ENCODE peak calls at places on chromosomes 3 and 15, in five cellular contexts. One of them, this sample, is unnamed.

GRCh38 chr3:105473521-105474223 is 107.0 kb downstream of the ALCAM start:
- DNase-seq in GM12865: peak; percentile 9
- DNase-seq in adrenal gland: no peak
- DNase-seq in glutamatergic neuron: no peak
- DNase-seq in CD8-positive, alpha-beta T cell: no peak
- DNase-seq in this sample: peak; percentile 24

GRCh38 chr15:48205981-48206380 is at the start of gene SLC12A1:
- DNase-seq in GM12865: no peak
- DNase-seq in adrenal gland: no peak
- DNase-seq in glutamatergic neuron: no peak
- DNase-seq in CD8-positive, alpha-beta T cell: no peak
- DNase-seq in this sample: no peak

GRCh38 chr3:124383051-124383450 is 347.2 kb upstream of the UMPS start:
- DNase-seq in GM12865: no peak
- DNase-seq in adrenal gland: no peak
- DNase-seq in glutamatergic neuron: no peak
- DNase-seq in CD8-positive, alpha-beta T cell: no peak
- DNase-seq in this sample: no peak

GRCh38 chr3:12286927-12287726 is 1.7 kb upstream of the PPARG start:
- DNase-seq in GM12865: no peak
- DNase-seq in adrenal gland: no peak
- DNase-seq in glutamatergic neuron: peak; percentile 41
- DNase-seq in CD8-positive, alpha-beta T cell: no peak
- DNase-seq in this sample: no peak

GRCh38 chr3:138369151-138369900 is 20.9 kb downstream of the MRAS start:
- DNase-seq in GM12865: no peak
- DNase-seq in adrenal gland: no peak
- DNase-seq in glutamatergic neuron: no peak
- DNase-seq in CD8-positive, alpha-beta T cell: no peak
- DNase-seq in this sample: no peak

GRCh38 chr3:123028233-123028828 is 768 bp upstream of the SEMA5B start:
- DNase-seq in GM12865: peak; percentile 53
- DNase-seq in adrenal gland: peak; percentile 39
- DNase-seq in glutamatergic neuron: no peak
- DNase-seq in CD8-positive, alpha-beta T cell: no peak
- DNase-seq in this sample: peak; percentile 49

GRCh38 chr3:59727902-59728301 is 678.1 kb upstream of the CFAP20DC start:
- DNase-seq in GM12865: no peak
- DNase-seq in adrenal gland: no peak
- DNase-seq in glutamatergic neuron: no peak
- DNase-seq in CD8-positive, alpha-beta T cell: no peak
- DNase-seq in this sample: no peak

GRCh38 chr15:80479191-80479590 is 75.0 kb downstream of the ARNT2 start:
- DNase-seq in GM12865: no peak
- DNase-seq in adrenal gland: no peak
- DNase-seq in glutamatergic neuron: no peak
- DNase-seq in CD8-positive, alpha-beta T cell: no peak
- DNase-seq in this sample: no peak

GRCh38 chr3:70999730-71000129 is 583.8 kb downstream of the FOXP1 start:
- DNase-seq in GM12865: no peak
- DNase-seq in adrenal gland: peak; percentile 43
- DNase-seq in glutamatergic neuron: no peak
- DNase-seq in CD8-positive, alpha-beta T cell: no peak
- DNase-seq in this sample: peak; percentile 34

GRCh38 chr3:133589503-133589902 is 16.0 kb downstream of the CDV3 start:
- DNase-seq in GM12865: no peak
- DNase-seq in adrenal gland: no peak
- DNase-seq in glutamatergic neuron: no peak
- DNase-seq in CD8-positive, alpha-beta T cell: no peak
- DNase-seq in this sample: no peak

GRCh38 chr3:15520185-15520584 is 1.3 kb downstream of the COLQ start:
- DNase-seq in GM12865: no peak
- DNase-seq in adrenal gland: no peak
- DNase-seq in glutamatergic neuron: no peak
- DNase-seq in CD8-positive, alpha-beta T cell: no peak
- DNase-seq in this sample: no peak

GRCh38 chr3:20344400-20344959 is 158.5 kb upstream of the SGO1 start:
- DNase-seq in GM12865: no peak
- DNase-seq in adrenal gland: no peak
- DNase-seq in glutamatergic neuron: no peak
- DNase-seq in CD8-positive, alpha-beta T cell: no peak
- DNase-seq in this sample: no peak

GRCh38 chr15:23578521-23579150 is 13.2 kb downstream of the MKRN3 start:
- DNase-seq in GM12865: no peak
- DNase-seq in adrenal gland: no peak
- DNase-seq in glutamatergic neuron: no peak
- DNase-seq in CD8-positive, alpha-beta T cell: no peak
- DNase-seq in this sample: no peak

GRCh38 chr3:10391391-10391790 is 70.5 kb upstream of the SEC13 start:
- DNase-seq in GM12865: no peak
- DNase-seq in adrenal gland: no peak
- DNase-seq in glutamatergic neuron: no peak
- DNase-seq in CD8-positive, alpha-beta T cell: no peak
- DNase-seq in this sample: no peak

GRCh38 chr3:120102674-120103073 is 8.4 kb upstream of the GSK3B start:
- DNase-seq in GM12865: peak; percentile 59
- DNase-seq in adrenal gland: no peak
- DNase-seq in glutamatergic neuron: no peak
- DNase-seq in CD8-positive, alpha-beta T cell: no peak
- DNase-seq in this sample: no peak

GRCh38 chr3:128875556-128876120 is 3.8 kb upstream of the ACAD9 start:
- DNase-seq in GM12865: peak; percentile 54
- DNase-seq in adrenal gland: peak; percentile 48
- DNase-seq in glutamatergic neuron: peak; percentile 67
- DNase-seq in CD8-positive, alpha-beta T cell: peak; percentile 42
- DNase-seq in this sample: no peak

GRCh38 chr15:52071570-52071969 is 41.0 kb downstream of the BCL2L10 start:
- DNase-seq in GM12865: no peak
- DNase-seq in adrenal gland: no peak
- DNase-seq in glutamatergic neuron: no peak
- DNase-seq in CD8-positive, alpha-beta T cell: no peak
- DNase-seq in this sample: no peak

GRCh38 chr15:65212097-65212496 is 824 bp upstream of the CILP start:
- DNase-seq in GM12865: peak; percentile 66
- DNase-seq in adrenal gland: no peak
- DNase-seq in glutamatergic neuron: no peak
- DNase-seq in CD8-positive, alpha-beta T cell: no peak
- DNase-seq in this sample: no peak

GRCh38 chr3:47423548-47424145 is 42.8 kb downstream of the PTPN23 start:
- DNase-seq in GM12865: no peak
- DNase-seq in adrenal gland: no peak
- DNase-seq in glutamatergic neuron: no peak
- DNase-seq in CD8-positive, alpha-beta T cell: no peak
- DNase-seq in this sample: no peak

GRCh38 chr15:25859838-25860645 is 3.1 kb downstream of the ATP10A start:
- DNase-seq in GM12865: no peak
- DNase-seq in adrenal gland: no peak
- DNase-seq in glutamatergic neuron: no peak
- DNase-seq in CD8-positive, alpha-beta T cell: no peak
- DNase-seq in this sample: no peak

GRCh38 chr3:75140904-75141615 is 523.1 kb upstream of the FRG2C start:
- DNase-seq in GM12865: peak; percentile 12
- DNase-seq in adrenal gland: no peak
- DNase-seq in glutamatergic neuron: no peak
- DNase-seq in CD8-positive, alpha-beta T cell: no peak
- DNase-seq in this sample: no peak

GRCh38 chr3:75138345-75138744 is 523.9 kb upstream of the CNTN3 start:
- DNase-seq in GM12865: no peak
- DNase-seq in adrenal gland: no peak
- DNase-seq in glutamatergic neuron: no peak
- DNase-seq in CD8-positive, alpha-beta T cell: no peak
- DNase-seq in this sample: no peak

GRCh38 chr3:75136100-75136897 is 521.8 kb upstream of the CNTN3 start:
- DNase-seq in GM12865: no peak
- DNase-seq in adrenal gland: no peak
- DNase-seq in glutamatergic neuron: no peak
- DNase-seq in CD8-positive, alpha-beta T cell: no peak
- DNase-seq in this sample: no peak
- TF ChIP-seq CTCF in GM12865: no peak
- TF ChIP-seq CTCF in adrenal gland: no peak
- TF ChIP-seq CTCF in glutamatergic neuron: no peak
- TF ChIP-seq CTCF in CD8-positive, alpha-beta T cell: no peak
- TF ChIP-seq CTCF in this sample: no peak

GRCh38 chr3:27659279-27660021 is 62.7 kb downstream of the EOMES start:
- DNase-seq in GM12865: peak; percentile 53
- DNase-seq in adrenal gland: peak; percentile 75
- DNase-seq in glutamatergic neuron: peak; percentile 77
- DNase-seq in CD8-positive, alpha-beta T cell: no peak
- DNase-seq in this sample: no peak
- TF ChIP-seq CTCF in GM12865: peak; percentile 83
- TF ChIP-seq CTCF in adrenal gland: peak; percentile 74
- TF ChIP-seq CTCF in glutamatergic neuron: peak; percentile 97
- TF ChIP-seq CTCF in CD8-positive, alpha-beta T cell: peak; percentile 91
- TF ChIP-seq CTCF in this sample: peak; percentile 67

GRCh38 chr15:56739964-56740640 is 6.8 kb upstream of the ZNF280D start:
- DNase-seq in GM12865: peak; percentile 30
- DNase-seq in adrenal gland: no peak
- DNase-seq in glutamatergic neuron: no peak
- DNase-seq in CD8-positive, alpha-beta T cell: no peak
- DNase-seq in this sample: no peak
- TF ChIP-seq CTCF in GM12865: peak; percentile 42
- TF ChIP-seq CTCF in adrenal gland: no peak
- TF ChIP-seq CTCF in glutamatergic neuron: no peak
- TF ChIP-seq CTCF in CD8-positive, alpha-beta T cell: no peak
- TF ChIP-seq CTCF in this sample: no peak

DNA sequence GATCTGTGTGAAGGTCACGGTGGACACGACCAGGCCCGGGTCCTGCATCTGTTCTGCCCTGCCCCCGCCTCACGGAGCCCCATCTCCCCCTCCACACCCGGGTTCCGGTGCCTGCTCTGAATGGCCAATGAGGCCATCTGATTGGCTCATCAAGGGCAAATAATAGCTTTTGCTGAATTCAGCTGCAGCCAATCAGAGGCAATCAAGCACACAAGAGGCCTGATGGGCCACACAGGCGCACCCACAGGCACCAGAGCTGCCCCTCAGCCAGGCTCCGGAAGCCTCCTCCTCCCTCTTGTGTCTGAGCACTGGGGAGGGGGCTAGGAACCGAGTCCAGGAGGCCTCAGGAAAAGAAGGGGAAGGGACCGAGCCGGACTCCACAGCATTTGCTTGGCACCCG is 49.5 kb downstream of the CACNA2D2 start:
- DNase-seq in GM12865: no peak
- DNase-seq in adrenal gland: no peak
- DNase-seq in glutamatergic neuron: no peak
- DNase-seq in CD8-positive, alpha-beta T cell: no peak
- DNase-seq in this sample: no peak
- TF ChIP-seq CTCF in GM12865: no peak
- TF ChIP-seq CTCF in adrenal gland: no peak
- TF ChIP-seq CTCF in glutamatergic neuron: no peak
- TF ChIP-seq CTCF in CD8-positive, alpha-beta T cell: no peak
- TF ChIP-seq CTCF in this sample: no peak

GRCh38 chr3:140500473-140500872 is 177.4 kb upstream of the TRIM42 start:
- DNase-seq in GM12865: no peak
- DNase-seq in adrenal gland: no peak
- DNase-seq in glutamatergic neuron: no peak
- DNase-seq in CD8-positive, alpha-beta T cell: no peak
- DNase-seq in this sample: no peak

GRCh38 chr3:140497331-140497730 is 180.5 kb upstream of the TRIM42 start:
- DNase-seq in GM12865: no peak
- DNase-seq in adrenal gland: no peak
- DNase-seq in glutamatergic neuron: no peak
- DNase-seq in CD8-positive, alpha-beta T cell: no peak
- DNase-seq in this sample: no peak

GRCh38 chr3:140501054-140501769 is 176.7 kb upstream of the TRIM42 start:
- DNase-seq in GM12865: no peak
- DNase-seq in adrenal gland: no peak
- DNase-seq in glutamatergic neuron: no peak
- DNase-seq in CD8-positive, alpha-beta T cell: no peak
- DNase-seq in this sample: no peak

GRCh38 chr3:140501770-140502364 is 176.0 kb upstream of the TRIM42 start:
- DNase-seq in GM12865: no peak
- DNase-seq in adrenal gland: no peak
- DNase-seq in glutamatergic neuron: no peak
- DNase-seq in CD8-positive, alpha-beta T cell: no peak
- DNase-seq in this sample: no peak

DNA sequence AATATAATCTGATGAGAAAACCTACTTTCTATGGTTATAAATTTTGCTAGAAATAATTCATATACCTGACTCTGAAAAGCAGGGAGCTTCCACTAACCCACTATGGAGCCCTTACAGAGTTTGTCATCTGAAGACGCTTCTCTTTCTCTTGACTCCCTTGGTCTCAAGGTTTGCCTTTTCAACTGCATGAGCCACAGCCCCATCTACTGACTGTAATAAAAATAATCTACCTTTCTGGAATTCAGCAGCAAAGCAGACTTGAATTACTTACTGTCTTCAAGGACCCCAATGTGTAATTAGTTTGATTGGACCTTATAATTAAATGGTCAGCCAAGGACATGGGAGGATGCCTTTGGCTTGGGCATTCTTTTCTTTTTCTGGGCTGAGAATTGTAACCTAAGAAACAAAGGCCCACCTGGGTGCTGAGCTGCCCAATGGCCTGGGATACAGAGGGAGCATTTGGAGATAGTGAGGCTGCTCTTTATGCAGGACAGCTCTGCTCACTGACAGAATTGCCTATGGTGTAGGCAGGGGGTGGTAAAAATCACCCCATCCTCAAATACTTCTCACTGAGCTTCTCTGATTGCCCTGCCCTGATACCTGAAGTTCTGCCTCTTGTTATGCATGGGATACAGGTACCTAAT is 178.6 kb upstream of the TRIM42 start:
- DNase-seq in GM12865: peak; percentile 12
- DNase-seq in adrenal gland: peak; percentile 30
- DNase-seq in glutamatergic neuron: no peak
- DNase-seq in CD8-positive, alpha-beta T cell: no peak
- DNase-seq in this sample: no peak
- TF ChIP-seq CTCF in GM12865: no peak
- TF ChIP-seq CTCF in adrenal gland: peak; percentile 65
- TF ChIP-seq CTCF in glutamatergic neuron: no peak
- TF ChIP-seq CTCF in CD8-positive, alpha-beta T cell: no peak
- TF ChIP-seq CTCF in this sample: peak; percentile 18

DNA sequence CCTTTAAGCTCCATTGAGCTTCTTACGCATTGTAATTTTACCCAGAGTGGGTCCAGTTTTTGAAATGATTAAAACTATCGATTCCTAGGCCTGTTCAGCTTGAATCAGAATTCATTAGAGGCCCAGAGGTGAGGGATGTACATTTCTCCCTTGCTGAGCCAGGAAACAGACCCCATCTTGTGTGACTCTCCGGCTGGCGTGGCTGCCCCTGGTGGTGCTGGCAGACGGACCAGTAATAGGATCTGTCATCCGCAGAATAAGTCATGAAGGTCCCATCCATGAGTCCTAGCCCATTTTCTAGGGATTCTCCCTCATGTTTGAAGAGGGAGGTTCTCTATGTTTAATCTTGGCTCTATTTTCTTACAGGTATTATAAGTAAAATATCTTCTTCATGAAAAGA is 40.2 kb upstream of the VPS8 start:
- DNase-seq in GM12865: no peak
- DNase-seq in adrenal gland: no peak
- DNase-seq in glutamatergic neuron: no peak
- DNase-seq in CD8-positive, alpha-beta T cell: no peak
- DNase-seq in this sample: no peak
- TF ChIP-seq CTCF in GM12865: no peak
- TF ChIP-seq CTCF in adrenal gland: no peak
- TF ChIP-seq CTCF in glutamatergic neuron: no peak
- TF ChIP-seq CTCF in CD8-positive, alpha-beta T cell: no peak
- TF ChIP-seq CTCF in this sample: peak; percentile 3

GRCh38 chr15:62124953-62125263 is 40.2 kb downstream of the C2CD4B start:
- DNase-seq in GM12865: peak; percentile 41
- DNase-seq in adrenal gland: no peak
- DNase-seq in glutamatergic neuron: no peak
- DNase-seq in CD8-positive, alpha-beta T cell: no peak
- DNase-seq in this sample: no peak
- TF ChIP-seq CTCF in GM12865: no peak
- TF ChIP-seq CTCF in adrenal gland: no peak
- TF ChIP-seq CTCF in glutamatergic neuron: no peak
- TF ChIP-seq CTCF in CD8-positive, alpha-beta T cell: no peak
- TF ChIP-seq CTCF in this sample: no peak

GRCh38 chr3:58659051-58659675 is 7.4 kb downstream of the FAM3D start:
- DNase-seq in GM12865: no peak
- DNase-seq in adrenal gland: peak; percentile 54
- DNase-seq in glutamatergic neuron: no peak
- DNase-seq in CD8-positive, alpha-beta T cell: no peak
- DNase-seq in this sample: no peak
- TF ChIP-seq CTCF in GM12865: no peak
- TF ChIP-seq CTCF in adrenal gland: peak; percentile 10
- TF ChIP-seq CTCF in glutamatergic neuron: no peak
- TF ChIP-seq CTCF in CD8-positive, alpha-beta T cell: no peak
- TF ChIP-seq CTCF in this sample: peak; percentile 41